ENCODE peak calls at places on chromosomes 7 and 10, in five cellular contexts. O is C1 segment of cervical spinal cord, A is upper lobe of left lung, F is amniotic stem cell, K is NCI-H774. S is an unnamed sample.

GRCh38 chr7:44533301-44534055 is 7.7 kb downstream of the NPC1L1 start:
- DNase-seq in O (no peak), A (no peak), F (no peak), K (peak), S (no peak)

GRCh38 chr10:48377751-48378585 is 71.5 kb downstream of the MAPK8 start:
- DNase-seq in O (no peak), A (no peak), F (no peak), K (no peak), S (no peak)

GRCh38 chr10:131824371-131825149 is 76.2 kb upstream of the PPP2R2D start:
- DNase-seq in O (no peak), A (peak), F (no peak), K (no peak), S (no peak)

GRCh38 chr10:128511284-128511683 is 385.1 kb upstream of the MKI67 start:
- DNase-seq in O (no peak), A (no peak), F (no peak), K (no peak), S (no peak)

GRCh38 chr7:116434820-116435341 is 64.7 kb upstream of the CAV2 start:
- DNase-seq in O (no peak), A (no peak), F (peak), K (no peak), S (no peak)

GRCh38 chr10:33229252-33229943 is 105.1 kb downstream of the NRP1 start:
- DNase-seq in O (no peak), A (no peak), F (no peak), K (no peak), S (no peak)

GRCh38 chr10:74923556-74923955 is 97.2 kb downstream of the KAT6B start:
- DNase-seq in O (no peak), A (peak), F (no peak), K (no peak), S (no peak)

GRCh38 chr10:123891147-123892011 is at the start of gene CPXM2:
- DNase-seq in O (peak), A (no peak), F (no peak), K (no peak), S (no peak)

GRCh38 chr10:131730771-131731497 is 169.9 kb upstream of the PPP2R2D start:
- DNase-seq in O (no peak), A (no peak), F (no peak), K (no peak), S (no peak)

GRCh38 chr10:99787303-99787702 is 4.9 kb downstream of the ABCC2 start:
- DNase-seq in O (no peak), A (no peak), F (no peak), K (no peak), S (no peak)

GRCh38 chr10:3623746-3624145 is 161.3 kb downstream of the KLF6 start:
- DNase-seq in O (no peak), A (no peak), F (peak), K (no peak), S (no peak)

GRCh38 chr10:31134303-31134928 is 102.8 kb upstream of the ZNF438 start:
- DNase-seq in O (no peak), A (peak), F (no peak), K (peak), S (peak)

GRCh38 chr10:110405401-110405800 is 92.3 kb upstream of the DUSP5 start:
- DNase-seq in O (no peak), A (no peak), F (no peak), K (no peak), S (no peak)

GRCh38 chr10:49611815-49612512 is 1.9 kb downstream of the SLC18A3 start:
- DNase-seq in O (no peak), A (no peak), F (no peak), K (no peak), S (no peak)